ENCODE peak calls at places on chromosomes 13 and 19, in six cellular contexts. V is stomach, O is A549, K is kidney epithelial cell, W is thoracic aorta, L is right lobe of liver. S is an unnamed sample.
A peak's percentile ranks its signal among the peaks of the same experiment; 100 is the strongest.

GRCh38 chr13:98821372-98822237 is 69.1 kb upstream of the SLC15A1 start:
- DNase-seq in V (no peak), O (peak; percentile 33), K (no peak), W (no peak), L (peak; percentile 67), S (no peak)

GRCh38 chr19:16628183-16628983 is at the start of gene MED26:
- DNase-seq in V (peak; percentile 96), O (peak; percentile 89), K (peak; percentile 59), W (peak; percentile 78), L (peak; percentile 98), S (peak; percentile 98)

GRCh38 chr13:24165746-24166145 is 5.2 kb downstream of the SPATA13 start:
- DNase-seq in V (no peak), O (no peak), K (no peak), W (no peak), L (no peak), S (no peak)

GRCh38 chr19:40808021-40808325 is 9.0 kb downstream of the EGLN2 start:
- DNase-seq in V (no peak), O (no peak), K (no peak), W (no peak), L (no peak), S (peak; percentile 76)

GRCh38 chr19:44212865-44213346 is 574 bp downstream of the ZNF227 start:
- DNase-seq in V (no peak), O (peak; percentile 40), K (no peak), W (no peak), L (no peak), S (no peak)

GRCh38 chr13:60275208-60275607 is 111.5 kb upstream of the DIAPH3 start:
- DNase-seq in V (no peak), O (no peak), K (no peak), W (no peak), L (no peak), S (no peak)

GRCh38 chr19:18895828-18896341 is at the start of gene CERS1:
- DNase-seq in V (no peak), O (no peak), K (no peak), W (no peak), L (no peak), S (no peak)

GRCh38 chr13:99083976-99084375 is 106.1 kb upstream of the DOCK9 start:
- DNase-seq in V (no peak), O (no peak), K (no peak), W (no peak), L (no peak), S (no peak)

GRCh38 chr13:44068737-44069136 is 189.0 kb downstream of the LACC1 start:
- DNase-seq in V (no peak), O (peak; percentile 50), K (no peak), W (no peak), L (no peak), S (no peak)

GRCh38 chr19:43481701-43482100 is 16.3 kb upstream of the LYPD3 start:
- DNase-seq in V (no peak), O (no peak), K (no peak), W (no peak), L (no peak), S (no peak)

GRCh38 chr19:33662391-33662790 is 40.6 kb downstream of the CHST8 start:
- DNase-seq in V (no peak), O (no peak), K (no peak), W (no peak), L (peak; percentile 12), S (peak; percentile 21)

GRCh38 chr19:9547870-9548269 is 9.4 kb upstream of the ZNF426 start:
- DNase-seq in V (no peak), O (no peak), K (no peak), W (no peak), L (no peak), S (no peak)

GRCh38 chr13:114227528-114227927 is 7.2 kb upstream of the CDC16 start:
- DNase-seq in V (no peak), O (no peak), K (no peak), W (no peak), L (no peak), S (no peak)
- H3K4me3 ChIP-seq in V (no peak overlapping the region), O (no peak overlapping the region), K (no peak overlapping the region), W (no peak overlapping the region), L (no peak overlapping the region), S (no peak overlapping the region)

GRCh38 chr13:111893607-111894443 is 173.1 kb upstream of the SOX1 start:
- DNase-seq in V (no peak), O (no peak), K (no peak), W (no peak), L (peak; percentile 35), S (no peak)
- H3K4me3 ChIP-seq in V (no peak overlapping the region), O (no peak overlapping the region), K (no peak overlapping the region), W (no peak overlapping the region), L (no peak overlapping the region), S (no peak overlapping the region)

GRCh38 chr19:55075366-55075998 is at the start of gene EPS8L1:
- DNase-seq in V (peak; percentile 89), O (no peak), K (no peak), W (no peak), L (no peak), S (no peak)
- H3K4me3 ChIP-seq in V (peak within 1 kb of the TSS; percentile 42), O (no peak within 1 kb of the TSS), K (peak within 1 kb of the TSS; percentile 28), W (no peak within 1 kb of the TSS), L (no peak within 1 kb of the TSS), S (no peak within 1 kb of the TSS)

GRCh38 chr13:26926371-26926770 is 165.8 kb upstream of the GPR12 start:
- DNase-seq in V (no peak), O (no peak), K (no peak), W (no peak), L (no peak), S (no peak)

GRCh38 chr13:26934096-26934495 is 173.5 kb upstream of the GPR12 start:
- DNase-seq in V (no peak), O (no peak), K (no peak), W (no peak), L (no peak), S (no peak)

GRCh38 chr13:26927511-26927910 is 166.9 kb upstream of the GPR12 start:
- DNase-seq in V (no peak), O (no peak), K (no peak), W (no peak), L (no peak), S (no peak)

DNA sequence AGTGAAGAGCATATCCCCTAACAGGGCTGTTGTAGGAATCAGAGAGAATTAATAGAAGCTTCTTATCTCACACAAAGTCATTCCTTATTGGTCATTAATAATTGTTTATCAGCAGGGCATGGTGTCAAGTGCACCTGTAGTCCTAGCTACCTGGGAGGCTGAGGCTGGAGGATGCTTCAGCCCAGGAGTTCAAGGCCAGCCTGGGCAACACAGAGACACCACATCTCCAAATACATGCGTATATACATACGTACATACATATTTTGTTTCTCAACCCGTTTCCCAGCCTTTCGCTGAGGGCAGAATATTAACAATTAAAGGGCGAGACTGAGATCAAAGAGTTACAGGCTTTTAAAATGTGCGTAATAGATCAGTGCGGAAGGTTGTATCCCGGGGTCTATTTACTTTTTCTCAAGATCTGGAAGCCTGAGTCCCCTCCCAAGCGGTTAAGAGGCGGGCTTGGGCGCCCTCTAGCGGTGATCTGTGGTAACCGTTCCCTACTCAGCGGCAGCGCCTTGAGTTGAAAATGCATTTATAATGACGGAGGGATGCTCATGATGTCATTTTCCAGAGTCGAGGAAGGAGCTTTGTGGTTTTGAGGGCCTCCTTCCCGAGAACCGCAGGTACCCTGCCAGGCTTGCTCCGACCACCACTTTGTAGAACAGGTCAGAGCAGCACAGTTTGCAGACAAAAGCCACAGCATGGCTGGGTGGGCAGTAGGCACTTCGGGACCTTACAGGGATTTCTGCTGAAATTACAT is 169.6 kb upstream of the GPR12 start:
- DNase-seq in V (peak; percentile 69), O (peak; percentile 56), K (no peak), W (no peak), L (peak; percentile 66), S (peak; percentile 90)
- H3K4me3 ChIP-seq in V (no peak overlapping the region), O (no peak overlapping the region), K (no peak overlapping the region), W (no peak overlapping the region), L (no peak overlapping the region), S (no peak overlapping the region)

GRCh38 chr19:35117791-35118190 is 2.2 kb downstream of the FXYD3 start:
- DNase-seq in V (peak; percentile 61), O (no peak), K (no peak), W (no peak), L (no peak), S (no peak)

GRCh38 chr19:35119578-35119977 is 4.0 kb downstream of the FXYD3 start:
- DNase-seq in V (no peak), O (no peak), K (no peak), W (no peak), L (no peak), S (no peak)

GRCh38 chr19:35119091-35119490 is 3.5 kb downstream of the FXYD3 start:
- DNase-seq in V (peak; percentile 49), O (no peak), K (no peak), W (no peak), L (no peak), S (no peak)

GRCh38 chr19:35117017-35117570 is 1.5 kb downstream of the FXYD3 start:
- DNase-seq in V (no peak), O (no peak), K (no peak), W (no peak), L (no peak), S (no peak)

GRCh38 chr19:35118268-35119026 is 2.8 kb downstream of the FXYD3 start:
- DNase-seq in V (peak; percentile 71), O (no peak), K (no peak), W (no peak), L (no peak), S (no peak)
- H3K4me3 ChIP-seq in V (peak overlapping the region; percentile 59), O (no peak overlapping the region), K (no peak overlapping the region), W (no peak overlapping the region), L (no peak overlapping the region), S (no peak overlapping the region)